ENCODE peak calls at places on chromosomes 16 and 17, in six cellular contexts. One of them, this sample, is unnamed.

GRCh38 chr16:47142469-47143328 is 1.0 kb downstream of the NETO2 start:
- DNase-seq in ovary: peak
- DNase-seq in B cell: no peak
- DNase-seq in natural killer cell: no peak
- DNase-seq in AG10803: peak
- DNase-seq in osteocyte: no peak
- DNase-seq in this sample: peak

GRCh38 chr16:69823831-69824563 is 61.9 kb downstream of the WWP2 start:
- DNase-seq in osteocyte: no peak
- DNase-seq in B cell: peak
- DNase-seq in ovary: peak
- DNase-seq in natural killer cell: no peak
- DNase-seq in AG10803: no peak
- DNase-seq in this sample: no peak

GRCh38 chr17:19546289-19547065 is 12.8 kb downstream of the SLC47A1 start:
- DNase-seq in ovary: no peak
- DNase-seq in osteocyte: no peak
- DNase-seq in AG10803: no peak
- DNase-seq in natural killer cell: no peak
- DNase-seq in B cell: peak
- DNase-seq in this sample: no peak

GRCh38 chr16:28567292-28567691 is 13.6 kb downstream of the SGF29 start:
- DNase-seq in natural killer cell: no peak
- DNase-seq in ovary: no peak
- DNase-seq in B cell: no peak
- DNase-seq in AG10803: no peak
- DNase-seq in osteocyte: no peak
- DNase-seq in this sample: no peak

GRCh38 chr16:80994451-80994850 is 12.2 kb downstream of the CMC2 start:
- DNase-seq in natural killer cell: no peak
- DNase-seq in B cell: no peak
- DNase-seq in osteocyte: no peak
- DNase-seq in AG10803: no peak
- DNase-seq in ovary: no peak
- DNase-seq in this sample: no peak

GRCh38 chr17:50219345-50219744 is 17.9 kb upstream of the COL1A1 start:
- DNase-seq in natural killer cell: no peak
- DNase-seq in osteocyte: peak
- DNase-seq in ovary: no peak
- DNase-seq in AG10803: peak
- DNase-seq in B cell: no peak
- DNase-seq in this sample: no peak

GRCh38 chr16:69396187-69397061 is 10.6 kb upstream of the TERF2 start:
- DNase-seq in ovary: peak
- DNase-seq in B cell: peak
- DNase-seq in AG10803: peak
- DNase-seq in osteocyte: peak
- DNase-seq in natural killer cell: peak
- DNase-seq in this sample: peak

GRCh38 chr16:9033125-9033830 is 58.2 kb upstream of the HAPSTR1 start:
- DNase-seq in AG10803: peak
- DNase-seq in osteocyte: no peak
- DNase-seq in B cell: no peak
- DNase-seq in ovary: no peak
- DNase-seq in natural killer cell: no peak
- DNase-seq in this sample: no peak

GRCh38 chr17:81924557-81925532 is 2.7 kb downstream of the MAFG start:
- DNase-seq in natural killer cell: no peak
- DNase-seq in ovary: peak
- DNase-seq in B cell: no peak
- DNase-seq in osteocyte: no peak
- DNase-seq in AG10803: no peak
- DNase-seq in this sample: no peak

GRCh38 chr17:57245786-57246185 is 10.5 kb upstream of the MSI2 start:
- DNase-seq in natural killer cell: no peak
- DNase-seq in B cell: no peak
- DNase-seq in AG10803: no peak
- DNase-seq in ovary: no peak
- DNase-seq in osteocyte: no peak
- DNase-seq in this sample: no peak

GRCh38 chr16:84050316-84050715 is 7.7 kb upstream of the SLC38A8 start:
- DNase-seq in natural killer cell: no peak
- DNase-seq in B cell: no peak
- DNase-seq in osteocyte: no peak
- DNase-seq in ovary: no peak
- DNase-seq in AG10803: no peak
- DNase-seq in this sample: no peak

GRCh38 chr16:84048306-84048705 is 5.7 kb upstream of the SLC38A8 start:
- DNase-seq in AG10803: no peak
- DNase-seq in B cell: no peak
- DNase-seq in osteocyte: no peak
- DNase-seq in ovary: no peak
- DNase-seq in natural killer cell: no peak
- DNase-seq in this sample: peak

GRCh38 chr16:84049403-84050060 is 6.9 kb upstream of the SLC38A8 start:
- DNase-seq in B cell: no peak
- DNase-seq in osteocyte: no peak
- DNase-seq in natural killer cell: no peak
- DNase-seq in AG10803: no peak
- DNase-seq in ovary: no peak
- DNase-seq in this sample: no peak

GRCh38 chr16:84047626-84048025 is 5.0 kb upstream of the SLC38A8 start:
- DNase-seq in B cell: no peak
- DNase-seq in ovary: no peak
- DNase-seq in AG10803: no peak
- DNase-seq in osteocyte: no peak
- DNase-seq in natural killer cell: no peak
- DNase-seq in this sample: no peak

GRCh38 chr16:84048871-84049270 is 6.3 kb upstream of the SLC38A8 start:
- DNase-seq in ovary: no peak
- DNase-seq in AG10803: no peak
- DNase-seq in natural killer cell: no peak
- DNase-seq in osteocyte: no peak
- DNase-seq in B cell: no peak
- DNase-seq in this sample: no peak
- TF ChIP-seq CTCF in ovary: no peak
- TF ChIP-seq CTCF in AG10803: no peak
- TF ChIP-seq CTCF in natural killer cell: no peak
- TF ChIP-seq CTCF in osteocyte: no peak
- TF ChIP-seq CTCF in B cell: no peak
- TF ChIP-seq CTCF in this sample: no peak

GRCh38 chr17:39110435-39111136 is 40.9 kb downstream of the PLXDC1 start:
- DNase-seq in osteocyte: no peak
- DNase-seq in natural killer cell: no peak
- DNase-seq in B cell: no peak
- DNase-seq in ovary: no peak
- DNase-seq in AG10803: no peak
- DNase-seq in this sample: no peak
- TF ChIP-seq CTCF in osteocyte: no peak
- TF ChIP-seq CTCF in natural killer cell: no peak
- TF ChIP-seq CTCF in B cell: no peak
- TF ChIP-seq CTCF in ovary: no peak
- TF ChIP-seq CTCF in AG10803: no peak
- TF ChIP-seq CTCF in this sample: no peak

DNA sequence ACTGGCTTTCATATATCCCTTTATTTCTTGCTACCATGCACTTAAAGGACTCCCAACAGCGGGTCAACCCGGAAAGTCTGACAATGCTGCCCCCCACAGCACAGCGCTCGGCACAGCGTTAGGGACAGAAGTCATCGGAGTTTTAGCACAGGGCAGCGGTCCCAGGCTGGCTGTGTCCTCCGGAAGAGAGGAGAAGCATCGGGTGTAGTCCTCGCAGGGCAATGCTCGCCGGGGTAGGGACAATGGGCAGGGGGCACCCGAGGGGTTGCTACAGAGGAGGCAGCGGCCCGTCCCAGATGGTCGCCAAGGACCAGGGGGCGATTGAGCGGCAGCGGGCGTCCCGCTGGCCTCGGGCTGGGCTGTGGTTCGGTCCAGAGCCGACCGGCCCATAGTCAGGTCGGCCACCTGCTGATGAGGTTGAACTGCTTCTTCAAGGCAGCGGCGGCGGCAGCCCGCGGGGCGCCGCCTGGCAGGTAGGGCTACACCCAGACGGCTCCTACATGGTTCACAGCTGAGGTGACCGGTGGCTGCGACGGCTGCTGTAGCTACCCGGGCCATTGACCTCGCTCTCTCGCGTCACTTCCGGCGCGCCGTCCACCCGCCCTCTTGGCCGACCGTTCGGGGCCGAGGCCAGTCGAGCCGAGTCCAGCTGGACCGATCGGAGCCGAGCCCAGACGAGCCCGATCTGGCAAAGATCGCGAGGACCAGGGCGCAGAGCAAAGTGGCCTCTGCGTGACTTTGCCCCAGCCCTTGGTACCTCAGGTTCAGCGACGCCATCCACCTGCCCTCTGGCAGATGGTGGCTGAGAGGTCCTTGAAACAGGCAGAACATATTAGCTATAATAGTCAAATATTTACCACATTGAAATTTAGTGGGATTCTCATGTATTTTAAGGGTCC is 4.7 kb upstream of the LCMT1 start:
- DNase-seq in AG10803: peak
- DNase-seq in ovary: peak
- DNase-seq in B cell: peak
- DNase-seq in natural killer cell: peak
- DNase-seq in osteocyte: peak
- DNase-seq in this sample: peak
- TF ChIP-seq CTCF in AG10803: peak
- TF ChIP-seq CTCF in ovary: peak
- TF ChIP-seq CTCF in B cell: peak
- TF ChIP-seq CTCF in natural killer cell: no peak
- TF ChIP-seq CTCF in osteocyte: peak
- TF ChIP-seq CTCF in this sample: peak

DNA sequence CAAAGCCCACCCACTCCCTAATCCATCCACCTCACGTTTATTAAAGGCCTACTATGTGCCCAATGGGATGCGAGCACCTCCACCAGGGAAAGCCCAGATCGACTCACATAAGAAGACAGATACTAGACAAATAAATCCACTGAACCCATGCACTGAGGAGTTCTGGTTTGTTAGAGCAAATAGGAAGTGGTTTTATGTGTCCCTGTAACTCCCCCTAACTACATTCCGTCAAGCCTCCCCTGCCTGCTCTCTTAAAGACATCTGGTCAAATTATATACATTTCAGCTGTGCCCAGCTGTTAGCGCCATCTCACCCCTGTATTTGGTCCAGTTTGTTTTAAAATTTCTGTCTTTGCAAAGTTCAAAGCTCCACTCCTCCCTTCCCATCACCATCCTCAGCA is 218.5 kb upstream of the RPL38 start:
- DNase-seq in natural killer cell: no peak
- DNase-seq in B cell: no peak
- DNase-seq in osteocyte: no peak
- DNase-seq in AG10803: no peak
- DNase-seq in ovary: no peak
- DNase-seq in this sample: no peak
- TF ChIP-seq CTCF in natural killer cell: no peak
- TF ChIP-seq CTCF in B cell: no peak
- TF ChIP-seq CTCF in osteocyte: no peak
- TF ChIP-seq CTCF in AG10803: no peak
- TF ChIP-seq CTCF in ovary: no peak
- TF ChIP-seq CTCF in this sample: no peak

GRCh38 chr17:39462644-39463375 is 1.5 kb downstream of the CDK12 start:
- DNase-seq in osteocyte: no peak
- DNase-seq in B cell: no peak
- DNase-seq in AG10803: no peak
- DNase-seq in ovary: no peak
- DNase-seq in natural killer cell: no peak
- DNase-seq in this sample: no peak
- TF ChIP-seq CTCF in osteocyte: no peak
- TF ChIP-seq CTCF in B cell: no peak
- TF ChIP-seq CTCF in AG10803: no peak
- TF ChIP-seq CTCF in ovary: no peak
- TF ChIP-seq CTCF in natural killer cell: no peak
- TF ChIP-seq CTCF in this sample: no peak

This sample was measured in progenitor cell of endocrine pancreas.